ENCODE peak calls at places on chromosomes 5 and 9, in ten cellular contexts. One of them, this sample, is unnamed.

GRCh38 chr9:110623462-110624025 is 44.0 kb upstream of the SVEP1 start:
- DNase-seq in endothelial cell of umbilical vein: peak
- DNase-seq in MCF 10A: peak
- DNase-seq in uterus: peak
- DNase-seq in fibroblast of lung: peak
- DNase-seq in cardiac muscle cell: peak
- DNase-seq in AG09319: no peak
- DNase-seq in SK-N-SH: peak
- DNase-seq in GM12865: peak
- DNase-seq in colonic mucosa: peak
- DNase-seq in this sample: no peak

GRCh38 chr5:157025093-157025698 is 33.7 kb downstream of the HAVCR1 start:
- DNase-seq in GM12865: peak
- DNase-seq in SK-N-SH: no peak
- DNase-seq in colonic mucosa: no peak
- DNase-seq in fibroblast of lung: no peak
- DNase-seq in cardiac muscle cell: no peak
- DNase-seq in endothelial cell of umbilical vein: no peak
- DNase-seq in MCF 10A: no peak
- DNase-seq in AG09319: no peak
- DNase-seq in uterus: no peak
- DNase-seq in this sample: no peak

GRCh38 chr9:14189146-14189545 is 124.8 kb downstream of the NFIB start:
- DNase-seq in endothelial cell of umbilical vein: no peak
- DNase-seq in GM12865: no peak
- DNase-seq in AG09319: no peak
- DNase-seq in uterus: no peak
- DNase-seq in MCF 10A: no peak
- DNase-seq in fibroblast of lung: no peak
- DNase-seq in cardiac muscle cell: no peak
- DNase-seq in colonic mucosa: no peak
- DNase-seq in SK-N-SH: no peak
- DNase-seq in this sample: no peak

GRCh38 chr5:175743676-175744210 is 85.9 kb downstream of the HRH2 start:
- DNase-seq in fibroblast of lung: peak
- DNase-seq in uterus: no peak
- DNase-seq in endothelial cell of umbilical vein: no peak
- DNase-seq in GM12865: no peak
- DNase-seq in SK-N-SH: no peak
- DNase-seq in cardiac muscle cell: peak
- DNase-seq in colonic mucosa: no peak
- DNase-seq in MCF 10A: peak
- DNase-seq in AG09319: no peak
- DNase-seq in this sample: no peak

GRCh38 chr9:31608413-31608812 is 776.0 kb upstream of the ACO1 start:
- DNase-seq in colonic mucosa: no peak
- DNase-seq in GM12865: no peak
- DNase-seq in SK-N-SH: no peak
- DNase-seq in fibroblast of lung: peak
- DNase-seq in AG09319: no peak
- DNase-seq in uterus: no peak
- DNase-seq in endothelial cell of umbilical vein: peak
- DNase-seq in MCF 10A: peak
- DNase-seq in cardiac muscle cell: no peak
- DNase-seq in this sample: no peak

GRCh38 chr5:165209101-165209727 is 1703.8 kb downstream of the MAT2B start:
- DNase-seq in uterus: no peak
- DNase-seq in SK-N-SH: peak
- DNase-seq in AG09319: no peak
- DNase-seq in fibroblast of lung: peak
- DNase-seq in GM12865: peak
- DNase-seq in cardiac muscle cell: peak
- DNase-seq in colonic mucosa: no peak
- DNase-seq in MCF 10A: peak
- DNase-seq in endothelial cell of umbilical vein: peak
- DNase-seq in this sample: no peak

GRCh38 chr5:109866051-109866450 is 176.3 kb downstream of the MAN2A1 start:
- DNase-seq in fibroblast of lung: peak
- DNase-seq in colonic mucosa: no peak
- DNase-seq in MCF 10A: no peak
- DNase-seq in SK-N-SH: no peak
- DNase-seq in GM12865: no peak
- DNase-seq in cardiac muscle cell: peak
- DNase-seq in AG09319: no peak
- DNase-seq in endothelial cell of umbilical vein: peak
- DNase-seq in uterus: no peak
- DNase-seq in this sample: no peak

GRCh38 chr9:97561501-97561900 is 60.0 kb downstream of the TMOD1 start:
- DNase-seq in GM12865: no peak
- DNase-seq in colonic mucosa: no peak
- DNase-seq in uterus: peak
- DNase-seq in MCF 10A: no peak
- DNase-seq in cardiac muscle cell: no peak
- DNase-seq in endothelial cell of umbilical vein: no peak
- DNase-seq in AG09319: no peak
- DNase-seq in fibroblast of lung: no peak
- DNase-seq in SK-N-SH: no peak
- DNase-seq in this sample: no peak

GRCh38 chr5:52746539-52746938 is 41.2 kb upstream of the ITGA1 start:
- DNase-seq in fibroblast of lung: no peak
- DNase-seq in cardiac muscle cell: peak
- DNase-seq in GM12865: no peak
- DNase-seq in uterus: no peak
- DNase-seq in SK-N-SH: no peak
- DNase-seq in AG09319: peak
- DNase-seq in colonic mucosa: no peak
- DNase-seq in endothelial cell of umbilical vein: no peak
- DNase-seq in MCF 10A: no peak
- DNase-seq in this sample: no peak

GRCh38 chr9:101315129-101315459 is 69.7 kb downstream of the BAAT start:
- DNase-seq in colonic mucosa: no peak
- DNase-seq in endothelial cell of umbilical vein: no peak
- DNase-seq in uterus: no peak
- DNase-seq in GM12865: no peak
- DNase-seq in AG09319: no peak
- DNase-seq in cardiac muscle cell: no peak
- DNase-seq in MCF 10A: no peak
- DNase-seq in SK-N-SH: no peak
- DNase-seq in fibroblast of lung: no peak
- DNase-seq in this sample: no peak

GRCh38 chr9:79471577-79472543 is 99.9 kb upstream of the TLE4 start:
- DNase-seq in AG09319: peak
- DNase-seq in SK-N-SH: peak
- DNase-seq in MCF 10A: peak
- DNase-seq in colonic mucosa: peak
- DNase-seq in uterus: peak
- DNase-seq in GM12865: peak
- DNase-seq in fibroblast of lung: peak
- DNase-seq in cardiac muscle cell: peak
- DNase-seq in endothelial cell of umbilical vein: peak
- DNase-seq in this sample: peak
- TF ChIP-seq CTCF in AG09319: peak
- TF ChIP-seq CTCF in SK-N-SH: peak
- TF ChIP-seq CTCF in MCF 10A: peak
- TF ChIP-seq CTCF in colonic mucosa: peak
- TF ChIP-seq CTCF in uterus: peak
- TF ChIP-seq CTCF in GM12865: peak
- TF ChIP-seq CTCF in fibroblast of lung: peak
- TF ChIP-seq CTCF in cardiac muscle cell: peak
- TF ChIP-seq CTCF in endothelial cell of umbilical vein: no peak
- TF ChIP-seq CTCF in this sample: peak

DNA sequence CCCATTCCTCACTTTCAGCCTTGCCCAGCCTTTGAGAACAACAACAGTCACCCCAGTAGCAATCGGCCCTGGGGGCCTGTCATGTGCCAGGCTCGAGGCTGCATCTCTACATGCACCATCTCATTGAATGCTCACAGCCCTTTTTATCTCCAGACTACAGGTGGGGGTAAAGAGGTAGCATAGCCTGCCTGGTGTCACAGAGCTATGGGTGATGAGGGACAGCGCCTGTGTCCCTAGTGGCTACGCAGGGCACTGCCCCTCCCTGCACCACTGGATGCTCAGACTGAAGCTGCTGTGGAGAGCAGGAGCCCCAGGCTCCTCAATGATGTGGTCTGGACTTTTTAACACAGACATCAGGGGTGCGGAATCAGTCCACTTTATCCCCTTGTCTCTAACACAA is 2.8 kb downstream of the CAMK2A start:
- DNase-seq in AG09319: no peak
- DNase-seq in GM12865: peak
- DNase-seq in cardiac muscle cell: no peak
- DNase-seq in endothelial cell of umbilical vein: no peak
- DNase-seq in fibroblast of lung: no peak
- DNase-seq in MCF 10A: no peak
- DNase-seq in uterus: no peak
- DNase-seq in colonic mucosa: no peak
- DNase-seq in SK-N-SH: peak
- DNase-seq in this sample: no peak
- TF ChIP-seq CTCF in AG09319: no peak
- TF ChIP-seq CTCF in GM12865: peak
- TF ChIP-seq CTCF in cardiac muscle cell: peak
- TF ChIP-seq CTCF in endothelial cell of umbilical vein: peak
- TF ChIP-seq CTCF in fibroblast of lung: peak
- TF ChIP-seq CTCF in MCF 10A: peak
- TF ChIP-seq CTCF in uterus: no peak
- TF ChIP-seq CTCF in colonic mucosa: peak
- TF ChIP-seq CTCF in SK-N-SH: peak
- TF ChIP-seq CTCF in this sample: peak

DNA sequence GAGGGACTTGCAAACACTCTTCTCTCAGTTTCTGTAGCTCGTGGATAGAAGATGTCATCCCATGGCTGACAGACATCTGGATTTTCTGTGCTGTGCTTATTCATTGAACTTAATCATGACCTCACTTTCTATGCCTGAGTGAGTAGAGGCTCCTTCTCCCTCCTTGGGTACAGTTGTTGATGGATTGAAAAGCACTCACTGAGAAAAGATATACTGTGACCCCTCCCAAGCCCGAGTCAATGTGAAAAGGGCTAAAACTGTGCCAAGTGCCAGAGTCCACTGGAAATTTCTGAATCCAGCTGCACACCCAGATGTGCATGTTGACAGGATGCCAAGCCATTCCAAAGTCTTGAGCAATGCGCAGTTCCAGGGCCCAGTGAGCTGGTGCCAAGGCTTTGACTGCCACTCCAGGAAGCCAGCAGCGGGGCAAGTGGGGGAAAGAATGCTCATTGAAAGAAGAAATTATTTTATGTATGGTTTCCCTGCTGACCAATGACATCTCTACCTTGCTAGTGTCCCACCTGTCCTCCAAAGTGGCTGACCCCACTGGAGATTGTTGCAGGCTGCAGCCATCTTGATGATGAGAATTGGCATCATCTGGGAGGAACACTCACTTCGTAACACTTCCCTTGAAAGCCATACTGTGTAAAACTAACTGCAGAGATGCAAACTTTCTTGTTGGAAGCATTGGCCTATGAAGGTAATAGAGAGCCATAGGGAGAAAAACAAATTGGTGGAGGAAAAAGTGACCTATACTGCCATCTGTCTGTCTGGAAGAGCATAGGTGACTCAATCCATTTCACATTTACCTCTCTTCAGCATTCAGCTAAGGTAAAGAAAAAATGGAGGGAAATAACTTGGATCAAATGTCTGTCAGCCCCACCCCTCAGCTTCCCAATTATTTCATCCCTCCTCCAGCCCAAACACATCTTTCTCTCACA is 473.2 kb downstream of the NTRK2 start:
- DNase-seq in endothelial cell of umbilical vein: peak
- DNase-seq in colonic mucosa: no peak
- DNase-seq in fibroblast of lung: peak
- DNase-seq in MCF 10A: peak
- DNase-seq in GM12865: peak
- DNase-seq in cardiac muscle cell: peak
- DNase-seq in uterus: no peak
- DNase-seq in SK-N-SH: peak
- DNase-seq in AG09319: no peak
- DNase-seq in this sample: no peak
- TF ChIP-seq CTCF in endothelial cell of umbilical vein: peak
- TF ChIP-seq CTCF in colonic mucosa: peak
- TF ChIP-seq CTCF in fibroblast of lung: no peak
- TF ChIP-seq CTCF in MCF 10A: peak
- TF ChIP-seq CTCF in GM12865: peak
- TF ChIP-seq CTCF in cardiac muscle cell: peak
- TF ChIP-seq CTCF in uterus: peak
- TF ChIP-seq CTCF in SK-N-SH: peak
- TF ChIP-seq CTCF in AG09319: peak
- TF ChIP-seq CTCF in this sample: peak

GRCh38 chr5:22998362-22998761 is 145.2 kb upstream of the CDH12 start:
- DNase-seq in GM12865: no peak
- DNase-seq in SK-N-SH: no peak
- DNase-seq in colonic mucosa: no peak
- DNase-seq in MCF 10A: no peak
- DNase-seq in AG09319: no peak
- DNase-seq in fibroblast of lung: no peak
- DNase-seq in endothelial cell of umbilical vein: no peak
- DNase-seq in uterus: no peak
- DNase-seq in cardiac muscle cell: no peak
- DNase-seq in this sample: no peak

GRCh38 chr5:22998775-22999174 is 145.6 kb upstream of the CDH12 start:
- DNase-seq in endothelial cell of umbilical vein: no peak
- DNase-seq in fibroblast of lung: no peak
- DNase-seq in cardiac muscle cell: no peak
- DNase-seq in MCF 10A: no peak
- DNase-seq in AG09319: no peak
- DNase-seq in colonic mucosa: no peak
- DNase-seq in uterus: no peak
- DNase-seq in SK-N-SH: no peak
- DNase-seq in GM12865: no peak
- DNase-seq in this sample: no peak

DNA sequence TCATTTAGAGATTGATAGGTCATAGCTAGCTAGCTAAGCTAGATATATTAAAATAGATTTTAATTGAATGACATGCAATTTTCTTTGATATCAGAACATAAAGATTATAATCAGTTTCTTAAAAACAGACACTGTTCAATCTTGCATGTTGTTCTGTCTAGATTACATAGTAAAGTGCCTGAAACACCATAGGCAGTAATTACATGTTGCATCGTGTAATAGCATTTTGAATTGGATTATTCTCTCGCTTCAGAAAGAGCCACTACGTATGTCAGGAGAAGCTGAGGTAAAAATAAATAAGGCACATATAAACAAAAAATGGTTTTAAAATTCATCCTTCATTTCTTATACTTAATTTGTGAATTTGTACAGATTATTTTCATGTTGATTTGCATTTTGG is 148.0 kb upstream of the CDH12 start:
- DNase-seq in fibroblast of lung: no peak
- DNase-seq in cardiac muscle cell: no peak
- DNase-seq in endothelial cell of umbilical vein: no peak
- DNase-seq in uterus: no peak
- DNase-seq in GM12865: no peak
- DNase-seq in colonic mucosa: no peak
- DNase-seq in SK-N-SH: no peak
- DNase-seq in AG09319: no peak
- DNase-seq in MCF 10A: no peak
- DNase-seq in this sample: no peak
- TF ChIP-seq CTCF in fibroblast of lung: no peak
- TF ChIP-seq CTCF in cardiac muscle cell: no peak
- TF ChIP-seq CTCF in endothelial cell of umbilical vein: no peak
- TF ChIP-seq CTCF in uterus: no peak
- TF ChIP-seq CTCF in GM12865: no peak
- TF ChIP-seq CTCF in colonic mucosa: no peak
- TF ChIP-seq CTCF in SK-N-SH: no peak
- TF ChIP-seq CTCF in AG09319: no peak
- TF ChIP-seq CTCF in MCF 10A: no peak
- TF ChIP-seq CTCF in this sample: no peak

This sample was measured in osteocyte.